ENCODE peak calls at places on chromosome 22, in six cellular contexts. Q, K, E, N, M and U are unnamed samples. For H3K36me3, the result is how much of the 10 kb centered on the place peaks cover.

GRCh38 chr22:29270475-29271271 is 2.6 kb downstream of the EWSR1 start:
- DNase-seq in N (peak), E (peak), Q (no peak), K (no peak), M (peak), U (no peak)

GRCh38 chr22:43883012-43883661 is 8.7 kb downstream of the PNPLA5 start:
- DNase-seq in M (peak), N (peak), Q (peak), K (peak), E (peak), U (peak)

GRCh38 chr22:39148727-39149535 is 3.5 kb downstream of the CBX7 start:
- DNase-seq in N (no peak), K (peak), E (no peak), M (no peak), Q (peak), U (no peak)

GRCh38 chr22:28029201-28029948 is 110.3 kb upstream of the PITPNB start:
- DNase-seq in M (peak), K (peak), E (peak), N (peak), Q (peak), U (peak)

GRCh38 chr22:35802885-35803284 is 85.2 kb downstream of the APOL5 start:
- DNase-seq in M (no peak), K (no peak), Q (no peak), N (no peak), E (no peak), U (no peak)

GRCh38 chr22:32564170-32565001 is 89.8 kb downstream of the FBXO7 start:
- DNase-seq in N (peak), K (no peak), M (peak), Q (no peak), E (peak), U (no peak)

GRCh38 chr22:43667658-43668057 is 144.4 kb downstream of the EFCAB6 start:
- DNase-seq in M (no peak), Q (no peak), E (no peak), N (no peak), K (no peak), U (no peak)

GRCh38 chr22:32583921-32584335 is 109.3 kb downstream of the FBXO7 start:
- DNase-seq in N (peak), Q (no peak), M (peak), K (no peak), E (peak), U (no peak)

GRCh38 chr22:28977481-28977971 is 84.1 kb downstream of the C22orf31 start:
- DNase-seq in K (no peak), Q (no peak), M (no peak), N (peak), E (peak), U (no peak)

GRCh38 chr22:37204045-37204655 is 8.1 kb downstream of the SSTR3 start:
- DNase-seq in E (no peak), M (no peak), Q (no peak), K (no peak), N (no peak), U (peak)

GRCh38 chr22:28904211-28904808 is 20.9 kb downstream of the ZNRF3 start:
- DNase-seq in K (no peak), M (peak), Q (no peak), N (peak), E (peak), U (no peak)

GRCh38 chr22:43013355-43014061 is 1.4 kb downstream of the PACSIN2 start:
- DNase-seq in E (no peak), M (no peak), Q (no peak), K (peak), N (peak), U (no peak)

GRCh38 chr22:32558681-32559355 is 84.2 kb downstream of the FBXO7 start:
- DNase-seq in Q (no peak), K (peak), N (peak), M (peak), E (peak), U (peak)

GRCh38 chr22:38751422-38752346 is 4.1 kb downstream of the SUN2 start:
- DNase-seq in K (peak), N (no peak), M (no peak), E (no peak), Q (no peak), U (peak)

GRCh38 chr22:22207845-22208564 is 36.6 kb upstream of the VPREB1 start:
- DNase-seq in M (peak), N (peak), E (peak), K (peak), Q (peak), U (peak)

GRCh38 chr22:28246392-28246791 is 327.3 kb upstream of the PITPNB start:
- DNase-seq in N (peak), E (peak), M (peak), K (no peak), Q (no peak), U (no peak)

GRCh38 chr22:28898233-28898629 is 14.9 kb downstream of the ZNRF3 start:
- DNase-seq in K (no peak), M (no peak), N (no peak), E (no peak), Q (no peak), U (no peak)

GRCh38 chr22:42743501-42743991 is 22.9 kb upstream of the A4GALT start:
- DNase-seq in N (peak), M (no peak), E (peak), Q (no peak), K (peak), U (peak)

GRCh38 chr22:36144886-36145541 is 15.5 kb downstream of the APOL3 start:
- DNase-seq in N (peak), Q (peak), M (peak), E (peak), K (peak), U (peak)

GRCh38 chr22:36936362-36937116 is 23.1 kb downstream of the CSF2RB start:
- DNase-seq in N (no peak), K (no peak), Q (no peak), E (no peak), M (no peak), U (peak)

GRCh38 chr22:43891360-43892182 is at the start of gene PNPLA5:
- DNase-seq in Q (peak), E (no peak), K (no peak), N (peak), M (peak), U (peak)

GRCh38 chr22:38685761-38686160 is 4.0 kb downstream of the TOMM22 start:
- DNase-seq in Q (no peak), N (no peak), M (no peak), K (no peak), E (no peak), U (no peak)

GRCh38 chr22:36330655-36331305 is 57.0 kb downstream of the MYH9 start:
- DNase-seq in Q (peak), N (peak), M (peak), K (peak), E (peak), U (peak)

GRCh38 chr22:39318507-39319283 is 728 bp downstream of the RPL3 start:
- DNase-seq in Q (no peak), M (no peak), N (peak), K (no peak), E (peak), U (no peak)

GRCh38 chr22:35477911-35478582 is 62.6 kb upstream of the RASD2 start:
- DNase-seq in K (peak), M (peak), Q (no peak), N (peak), E (peak), U (peak)

GRCh38 chr22:38652858-38653257 is 3.3 kb downstream of the FAM227A start:
- DNase-seq in M (no peak), K (peak), N (no peak), Q (no peak), E (no peak), U (no peak)

GRCh38 chr22:27456696-27457503 is 344.7 kb downstream of the MN1 start:
- DNase-seq in M (peak), K (no peak), E (peak), Q (no peak), N (peak), U (peak)

GRCh38 chr22:32828150-32828549 is 26.6 kb downstream of the TIMP3 start:
- DNase-seq in E (no peak), N (no peak), Q (no peak), M (no peak), K (no peak), U (no peak)

GRCh38 chr22:24845036-24845918 is 39.3 kb downstream of the SGSM1 start:
- DNase-seq in K (no peak), Q (no peak), E (no peak), N (peak), M (peak), U (no peak)

GRCh38 chr22:29306175-29306829 is at the start of gene GAS2L1:
- DNase-seq in N (peak), Q (peak), E (peak), K (peak), M (peak), U (peak)

GRCh38 chr22:30321461-30321860 is 5.3 kb downstream of the TBC1D10A start:
- DNase-seq in E (no peak), M (no peak), N (no peak), K (no peak), Q (no peak), U (no peak)
- H3K36me3 ChIP-seq in E (under half), M (under half), N (under half), K (under half), Q (under half), U (under half)

DNA sequence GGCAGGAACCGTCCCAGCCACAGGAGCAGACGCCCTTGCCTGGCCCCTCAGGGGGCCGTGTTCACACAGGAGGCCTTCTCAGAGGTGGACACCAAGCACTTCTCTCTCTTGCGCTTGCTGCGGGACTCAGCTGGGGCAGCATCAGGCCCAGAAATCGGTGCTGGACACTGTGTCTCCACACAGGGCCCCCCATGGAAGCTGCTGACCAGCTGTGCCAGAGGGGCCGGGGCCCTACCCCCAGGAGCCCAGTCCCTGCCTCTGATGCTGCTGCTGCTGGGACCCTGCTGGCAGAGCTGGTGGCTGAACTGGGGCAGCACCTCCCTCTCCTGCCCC is 4.0 kb downstream of the PLXNB2 start:
- DNase-seq in E (no peak), N (no peak), Q (no peak), K (no peak), M (no peak), U (no peak)
- H3K9ac ChIP-seq in E (no peak), N (peak), Q (no peak), K (peak), M (peak), U (peak)

GRCh38 chr22:23683545-23683944 is 7.3 kb upstream of the RGL4 start:
- DNase-seq in Q (no peak), M (no peak), K (no peak), N (no peak), E (no peak), U (no peak)

GRCh38 chr22:23684051-23684450 is 6.8 kb upstream of the RGL4 start:
- DNase-seq in M (no peak), Q (no peak), E (no peak), K (no peak), N (no peak), U (no peak)

GRCh38 chr22:23682082-23682481 is 8.7 kb upstream of the RGL4 start:
- DNase-seq in N (no peak), Q (no peak), E (no peak), M (no peak), K (no peak), U (no peak)

GRCh38 chr22:23681026-23681809 is 9.6 kb upstream of the RGL4 start:
- DNase-seq in E (no peak), K (no peak), M (no peak), N (no peak), Q (no peak), U (no peak)

DNA sequence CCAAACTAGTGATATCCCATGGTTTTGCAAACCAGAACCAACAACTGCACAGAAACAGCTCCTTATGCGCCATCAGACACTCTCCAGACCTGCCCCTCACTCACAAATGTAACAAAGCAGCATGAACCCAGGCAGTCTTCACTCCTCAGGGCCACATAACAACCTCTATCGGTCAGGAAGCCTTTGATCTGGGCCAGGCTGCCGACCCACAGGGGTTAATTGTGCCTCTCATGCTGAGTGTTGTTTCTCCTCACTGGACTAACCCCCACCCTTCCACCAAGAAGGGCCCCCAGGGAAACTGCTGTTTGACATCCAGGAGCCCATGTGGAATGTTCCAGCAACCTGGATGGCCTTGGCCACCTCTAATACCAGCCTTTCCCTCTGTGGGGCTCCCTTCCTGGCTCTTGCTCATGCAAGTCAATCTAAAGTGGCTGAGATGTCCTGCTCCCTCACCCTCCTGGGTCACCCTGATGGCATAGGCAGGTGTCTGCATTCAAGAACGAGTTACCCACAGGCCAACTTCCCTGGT is 7.9 kb upstream of the RGL4 start:
- DNase-seq in K (no peak), M (no peak), N (no peak), Q (no peak), E (no peak), U (no peak)
- H3K36me3 ChIP-seq in K (under half), M (under half), N (under half), Q (under half), E (under half), U (under half)

DNA sequence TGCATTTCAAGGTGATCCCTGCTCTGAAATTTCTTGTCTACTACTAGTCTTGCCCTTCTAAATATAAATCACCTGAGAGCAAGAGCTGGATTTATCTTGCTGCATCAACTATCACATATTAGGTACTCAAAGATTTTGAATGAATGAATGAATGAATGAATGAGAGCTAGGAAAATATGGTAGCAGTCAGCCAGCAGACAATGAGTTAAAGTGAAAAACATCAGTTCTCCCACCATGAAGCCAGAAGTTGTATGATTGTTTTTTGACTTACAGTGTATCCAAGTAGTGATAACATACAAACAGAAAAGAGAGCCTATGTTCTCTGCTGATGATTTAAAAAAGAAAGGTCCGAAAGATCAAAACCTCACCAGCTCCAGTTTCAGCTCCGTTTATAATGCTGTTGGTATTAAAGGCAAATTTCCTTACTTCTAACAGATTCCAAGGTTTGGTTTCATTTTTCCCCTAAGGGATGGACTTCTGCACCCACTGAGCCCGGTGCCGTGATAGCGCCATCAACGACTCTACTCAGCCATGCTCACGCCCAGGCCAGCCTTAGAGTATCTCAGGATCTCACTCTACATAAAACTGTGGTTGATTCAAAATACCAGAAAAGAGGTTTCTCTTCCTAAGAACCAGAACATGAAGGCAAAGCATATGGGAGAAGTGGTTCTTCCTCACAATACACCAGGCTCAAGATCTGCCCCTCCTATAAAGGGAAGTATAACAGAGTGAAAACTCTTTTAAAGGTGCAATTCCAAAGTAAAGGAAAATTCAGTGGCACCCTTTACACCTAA is 92.0 kb downstream of the SGSM3 start:
- DNase-seq in M (no peak), E (no peak), K (no peak), Q (no peak), N (no peak), U (no peak)
- H3K9ac ChIP-seq in M (no peak), E (no peak), K (no peak), Q (no peak), N (no peak), U (no peak)

GRCh38 chr22:46359362-46359761 is 23.8 kb downstream of the TRMU start:
- DNase-seq in M (no peak), K (no peak), E (no peak), N (no peak), Q (no peak), U (peak)
- H3K36me3 ChIP-seq in M (under half), K (under half), E (under half), N (under half), Q (half or more), U (under half)

DNA sequence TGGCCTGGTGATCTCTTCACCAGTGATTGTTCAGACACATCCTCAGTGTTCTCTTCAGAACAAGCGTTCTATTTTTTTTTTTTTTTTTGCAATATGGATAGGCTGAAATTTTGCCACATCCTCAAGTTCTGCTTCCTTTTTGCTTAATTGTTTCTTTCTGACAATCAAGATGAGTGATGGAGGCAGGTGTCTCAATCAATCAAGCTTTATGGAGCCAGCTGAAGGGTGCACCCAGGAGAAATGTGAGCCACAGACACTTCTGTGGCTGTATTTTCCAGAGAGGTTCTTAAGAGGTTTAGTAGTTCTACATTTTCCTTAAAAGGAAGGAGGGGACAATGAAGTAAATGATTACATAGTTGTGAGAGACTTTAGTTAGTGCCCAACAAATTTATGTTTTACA is 43.9 kb upstream of the ASPHD2 start:
- DNase-seq in Q (no peak), M (no peak), N (no peak), K (no peak), E (no peak), U (no peak)
- H3K9ac ChIP-seq in Q (no peak), M (no peak), N (no peak), K (no peak), E (no peak), U (no peak)

GRCh38 chr22:41340357-41340756 is 39.0 kb downstream of the ZC3H7B start:
- DNase-seq in M (no peak), E (no peak), K (no peak), Q (no peak), N (no peak), U (no peak)
- H3K36me3 ChIP-seq in M (half or more), E (under half), K (under half), Q (under half), N (under half), U (under half)

GRCh38 chr22:19664406-19664805 is 49.9 kb upstream of the SEPTIN5 start:
- DNase-seq in Q (no peak), N (no peak), K (no peak), M (peak), E (no peak), U (no peak)
- H3K9ac ChIP-seq in Q (no peak), N (no peak), K (no peak), M (no peak), E (no peak), U (no peak)

GRCh38 chr22:48102581-48102980 is 1340.1 kb downstream of the TBC1D22A start:
- DNase-seq in Q (no peak), M (no peak), K (no peak), E (no peak), N (no peak), U (no peak)
- H3K36me3 ChIP-seq in Q (under half), M (under half), K (under half), E (under half), N (under half), U (under half)